ENCODE peak calls at places on chromosome 20, in eight cellular contexts. M is left lung; N is WTC11; B is CD8-positive, alpha-beta T cell; A is D721Med; C is AG04450; J is HCT116; P is CD4-positive, alpha-beta T cell. I is an unnamed sample.

GRCh38 chr20:36543187-36544133 is 2.1 kb downstream of the MYL9 start:
- DNase-seq in A (no peak), J (no peak), B (no peak), M (no peak), P (no peak), C (no peak), N (no peak), I (no peak)

GRCh38 chr20:37552415-37552814 is 24.7 kb upstream of the BLCAP start:
- DNase-seq in B (no peak), A (no peak), M (no peak), N (no peak), J (no peak), C (no peak), P (no peak), I (no peak)

GRCh38 chr20:55540013-55540412 is 465.3 kb downstream of the CBLN4 start:
- DNase-seq in N (no peak), C (no peak), P (no peak), M (no peak), A (no peak), B (no peak), J (no peak), I (no peak)

GRCh38 chr20:54068495-54068894 is 1.9 kb downstream of the BCAS1 start:
- DNase-seq in A (no peak), J (no peak), M (no peak), N (no peak), P (no peak), B (no peak), C (no peak), I (no peak)

GRCh38 chr20:10414982-10415650 is 18.9 kb downstream of the MKKS start:
- DNase-seq in N (peak; percentile 31), P (no peak), B (no peak), C (no peak), M (no peak), J (no peak), A (no peak), I (no peak)

GRCh38 chr20:4154958-4155411 is 139.6 kb upstream of the RNF24 start:
- DNase-seq in B (peak; percentile 22), N (no peak), P (no peak), A (no peak), C (no peak), M (peak; percentile 45), J (no peak), I (no peak)

GRCh38 chr20:2385026-2385425 is 4.3 kb downstream of the TGM6 start:
- DNase-seq in N (no peak), B (no peak), M (no peak), C (no peak), A (no peak), P (no peak), J (no peak), I (no peak)

GRCh38 chr20:19812056-19812455 is 54.0 kb downstream of the RIN2 start:
- DNase-seq in C (peak; percentile 32), N (no peak), B (no peak), A (no peak), P (no peak), M (no peak), J (no peak), I (no peak)

GRCh38 chr20:13610205-13610604 is 28.5 kb downstream of the TASP1 start:
- DNase-seq in B (no peak), N (peak; percentile 47), M (no peak), C (no peak), P (no peak), J (no peak), A (no peak), I (no peak)

GRCh38 chr20:44217342-44218092 is 6.9 kb upstream of the OSER1 start:
- DNase-seq in N (peak; percentile 82), P (peak; percentile 69), B (peak; percentile 73), J (peak; percentile 65), C (peak; percentile 46), A (no peak), M (peak; percentile 73), I (peak; percentile 69)

GRCh38 chr20:43691928-43692524 is 25.1 kb downstream of the MYBL2 start:
- DNase-seq in M (no peak), P (peak; percentile 53), C (no peak), N (peak; percentile 70), J (peak; percentile 29), A (peak; percentile 57), B (peak; percentile 55), I (no peak)

GRCh38 chr20:55132523-55132922 is 657.1 kb downstream of the DOK5 start:
- DNase-seq in M (no peak), N (no peak), B (no peak), A (no peak), C (no peak), P (no peak), J (no peak), I (no peak)

GRCh38 chr20:53210041-53210440 is 237.9 kb downstream of the TSHZ2 start:
- DNase-seq in M (no peak), A (no peak), B (no peak), J (no peak), P (no peak), C (no peak), N (no peak), I (no peak)

GRCh38 chr20:61806995-61807394 is 258.7 kb downstream of the TAF4 start:
- DNase-seq in M (no peak), B (no peak), A (no peak), J (no peak), C (no peak), N (peak; percentile 5), P (no peak), I (no peak)

GRCh38 chr20:23245553-23246128 is 105.0 kb upstream of the NXT1 start:
- DNase-seq in J (no peak), C (no peak), N (peak; percentile 68), M (peak; percentile 76), A (no peak), B (no peak), P (no peak), I (peak; percentile 45)

GRCh38 chr20:29873946-29874345 is 1383.5 kb upstream of the DEFB115 start:
- DNase-seq in M (peak; percentile 72), A (no peak), B (peak; percentile 45), J (no peak), N (peak; percentile 65), P (no peak), C (no peak), I (peak; percentile 62)

GRCh38 chr20:43364001-43364400 is 93.7 kb upstream of the SRSF6 start:
- DNase-seq in N (no peak), B (no peak), P (no peak), M (no peak), J (no peak), C (no peak), A (no peak), I (no peak)

GRCh38 chr20:10111144-10111771 is 76.5 kb downstream of the ANKEF1 start:
- DNase-seq in P (no peak), C (no peak), A (no peak), N (no peak), B (no peak), J (no peak), M (no peak), I (no peak)

GRCh38 chr20:49712918-49713778 is 530 bp downstream of the B4GALT5 start:
- DNase-seq in C (no peak), M (peak; percentile 41), J (no peak), P (no peak), B (peak; percentile 22), A (no peak), N (peak; percentile 60), I (peak; percentile 25)

GRCh38 chr20:39146394-39146793 is 184.2 kb downstream of the DHX35 start:
- DNase-seq in J (no peak), A (no peak), N (peak; percentile 24), P (no peak), M (no peak), C (no peak), B (no peak), I (no peak)

GRCh38 chr20:63360850-63361497 is at the start of gene CHRNA4:
- DNase-seq in B (no peak), M (no peak), C (no peak), J (no peak), P (no peak), N (peak; percentile 49), A (no peak), I (no peak)
- TF ChIP-seq CTCF in B (no peak), M (no peak), C (no peak), J (no peak), P (no peak), N (no peak), A (no peak), I (no peak)

GRCh38 chr20:58313366-58313765 is 3.9 kb downstream of the RAB22A start:
- DNase-seq in J (no peak), C (no peak), P (no peak), M (no peak), B (peak; percentile 25), N (no peak), A (no peak), I (no peak)
- TF ChIP-seq CTCF in J (no peak), C (no peak), P (no peak), M (no peak), B (no peak), N (no peak), A (no peak), I (no peak)

GRCh38 chr20:57332105-57333089 is 2.8 kb downstream of the SPO11 start:
- DNase-seq in N (no peak), B (no peak), C (no peak), M (no peak), A (no peak), J (no peak), P (no peak), I (no peak)
- TF ChIP-seq CTCF in N (no peak), B (no peak), C (no peak), M (no peak), A (peak; percentile 47), J (peak; percentile 79), P (no peak), I (no peak)

DNA sequence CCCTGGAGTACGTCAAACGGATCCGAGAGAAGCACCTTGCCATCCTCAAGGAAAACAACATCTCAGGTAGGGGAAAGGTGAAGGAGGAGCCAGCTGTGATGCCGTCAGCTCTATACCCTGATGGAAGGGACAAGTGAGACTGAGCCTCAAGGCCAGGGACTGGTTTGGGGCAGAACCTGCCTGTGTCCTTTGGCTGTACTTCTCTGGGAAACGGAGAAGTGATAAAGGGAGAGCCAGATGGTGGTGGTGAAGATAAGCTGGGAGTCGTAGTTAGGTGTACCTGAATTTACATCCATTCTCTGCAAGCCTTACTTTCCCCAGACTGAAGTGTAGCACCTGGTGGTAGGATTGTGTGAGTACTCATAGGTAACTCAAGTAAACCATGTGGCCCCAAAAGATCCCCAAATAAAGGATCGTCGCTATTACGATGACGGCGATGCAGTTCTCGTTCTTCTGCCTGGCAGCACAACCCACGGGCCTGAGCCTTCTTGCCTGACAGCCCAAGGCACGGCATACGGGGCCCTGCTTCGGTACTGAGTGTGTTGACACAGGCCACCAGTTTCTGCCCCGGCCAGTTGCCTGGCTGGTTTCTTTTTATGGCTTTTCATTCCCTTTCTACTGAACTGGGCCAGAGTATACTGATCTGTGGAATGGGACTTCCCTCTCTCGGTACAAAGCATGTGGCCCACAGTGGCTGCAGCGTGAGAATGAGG is 10.6 kb downstream of the PCIF1 start:
- DNase-seq in B (no peak), N (no peak), M (no peak), A (no peak), P (no peak), C (no peak), J (no peak), I (no peak)
- TF ChIP-seq CTCF in B (no peak), N (no peak), M (no peak), A (no peak), P (no peak), C (no peak), J (no peak), I (no peak)

DNA sequence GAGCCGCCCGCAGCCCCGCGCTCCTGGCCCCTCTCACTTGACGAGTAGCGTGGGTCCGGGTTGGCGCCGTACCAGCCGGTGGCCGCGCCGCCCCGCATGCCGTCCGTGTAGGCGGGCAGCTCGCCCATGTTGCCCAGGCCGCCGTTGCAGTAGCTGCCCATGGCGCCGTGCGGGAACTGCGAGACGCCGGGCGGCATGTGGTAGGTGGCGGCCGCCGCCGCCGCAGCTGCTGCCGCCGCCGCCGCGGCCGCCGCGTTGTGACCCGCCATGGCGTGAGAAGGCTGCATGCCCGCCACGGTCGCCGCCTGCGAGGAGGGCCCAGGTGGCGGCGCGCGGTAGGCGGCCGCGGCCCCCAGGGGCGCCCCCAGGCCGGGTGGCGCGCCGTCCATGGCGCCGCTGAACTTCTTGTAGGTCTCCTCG is 395 bp downstream of the NKX2-4 start:
- DNase-seq in C (no peak), N (peak; percentile 36), P (no peak), A (no peak), J (no peak), M (no peak), B (no peak), I (no peak)
- TF ChIP-seq CTCF in C (no peak), N (no peak), P (no peak), A (no peak), J (no peak), M (no peak), B (no peak), I (no peak)

I was measured in mesothelial cell of epicardium.